ENCODE peak calls at places on chromosomes 16 and 17, in five cellular contexts. O is transverse colon, C is neural progenitor cell, Z is left ventricle myocardium inferior, D is cardiac muscle cell. K is an unnamed sample. For H3K4me1, the result is how much of the 10 kb centered on the place peaks cover.

GRCh38 chr17:58677204-58677880 is 14.5 kb downstream of the TEX14 start:
- DNase-seq in C (no peak), D (peak), Z (no peak), O (no peak), K (no peak)

GRCh38 chr17:76145231-76146052 is 4.4 kb upstream of the FOXJ1 start:
- DNase-seq in O (peak), C (no peak), Z (no peak), D (no peak), K (peak)

GRCh38 chr16:70375636-70376611 is 29.2 kb downstream of the DDX19A start:
- DNase-seq in C (no peak), O (no peak), D (no peak), Z (no peak), K (no peak)

GRCh38 chr16:69820926-69821541 is 58.9 kb downstream of the WWP2 start:
- DNase-seq in C (no peak), O (no peak), Z (no peak), D (peak), K (no peak)

GRCh38 chr16:68272501-68273209 is 8.3 kb downstream of the SLC7A6 start:
- DNase-seq in Z (no peak), O (peak), D (no peak), C (no peak), K (peak)

GRCh38 chr17:77365584-77366186 is 224.9 kb downstream of the SEC14L1 start:
- DNase-seq in O (peak), Z (peak), D (peak), C (no peak), K (peak)

GRCh38 chr16:66617010-66617434 is 12.5 kb downstream of the CMTM3 start:
- DNase-seq in Z (no peak), C (no peak), D (peak), O (no peak), K (no peak)

GRCh38 chr16:64363039-64363438 is 758.8 kb downstream of the CDH11 start:
- DNase-seq in Z (no peak), O (no peak), C (no peak), D (peak), K (no peak)

GRCh38 chr16:3716831-3717234 is 491 bp downstream of the TRAP1 start:
- DNase-seq in D (peak), C (peak), Z (no peak), O (peak), K (peak)

GRCh38 chr17:10119203-10120112 is 78.9 kb downstream of the GAS7 start:
- DNase-seq in D (no peak), O (peak), C (no peak), Z (peak), K (peak)

GRCh38 chr17:47883589-47884426 is 12.2 kb upstream of the SP2 start:
- DNase-seq in Z (no peak), C (no peak), O (peak), D (no peak), K (no peak)

GRCh38 chr16:49158029-49158642 is 123.5 kb downstream of the CBLN1 start:
- DNase-seq in Z (peak), O (peak), C (peak), D (no peak), K (no peak)

GRCh38 chr16:8571061-8571596 is 19.2 kb downstream of the TMEM114 start:
- DNase-seq in O (no peak), C (peak), D (peak), Z (no peak), K (no peak)

GRCh38 chr16:17369441-17369951 is 101.3 kb downstream of the XYLT1 start:
- DNase-seq in C (no peak), D (peak), O (peak), Z (peak), K (peak)

GRCh38 chr16:15996432-15997109 is 47.2 kb downstream of the ABCC1 start:
- DNase-seq in O (no peak), D (peak), Z (no peak), C (no peak), K (no peak)

GRCh38 chr17:71975998-71976649 is 144.7 kb upstream of the SOX9 start:
- DNase-seq in Z (peak), D (peak), O (peak), C (peak), K (no peak)

GRCh38 chr16:3938843-3939624 is 58.5 kb upstream of the CREBBP start:
- DNase-seq in D (peak), Z (peak), O (peak), C (peak), K (peak)

GRCh38 chr17:49361129-49361901 is 735 bp downstream of the ZNF652 start:
- DNase-seq in Z (peak), O (peak), C (no peak), D (peak), K (peak)

GRCh38 chr16:27429330-27429871 is 27.4 kb downstream of the IL21R start:
- DNase-seq in Z (no peak), O (no peak), D (no peak), C (no peak), K (no peak)

GRCh38 chr16:9192746-9193145 is 101.3 kb downstream of the HAPSTR1 start:
- DNase-seq in Z (no peak), O (no peak), D (no peak), C (no peak), K (no peak)

GRCh38 chr17:58837699-58838098 is 82.0 kb downstream of the PPM1E start:
- DNase-seq in D (no peak), O (no peak), C (no peak), Z (no peak), K (no peak)

GRCh38 chr16:48206594-48207242 is 37.4 kb upstream of the LONP2 start:
- DNase-seq in Z (no peak), C (no peak), D (peak), O (no peak), K (no peak)

GRCh38 chr17:49443862-49444261 is 29.2 kb upstream of the PHB1 start:
- DNase-seq in O (no peak), D (peak), Z (no peak), C (no peak), K (no peak)

GRCh38 chr17:2853111-2853721 is 57.0 kb downstream of the RAP1GAP2 start:
- DNase-seq in D (peak), Z (peak), O (peak), C (peak), K (peak)

GRCh38 chr17:30372755-30373154 is 6.0 kb upstream of the CPD start:
- DNase-seq in O (no peak), Z (no peak), C (no peak), D (no peak), K (no peak)

GRCh38 chr17:4900231-4901107 is 1.1 kb downstream of the C17orf107 start:
- DNase-seq in O (peak), D (no peak), Z (no peak), C (peak), K (peak)

GRCh38 chr16:55255890-55256289 is 68.1 kb upstream of the IRX6 start:
- DNase-seq in D (no peak), C (no peak), O (no peak), Z (no peak), K (no peak)

GRCh38 chr16:80875616-80876015 is 71.2 kb upstream of the CDYL2 start:
- DNase-seq in Z (no peak), O (no peak), C (no peak), D (peak), K (no peak)

GRCh38 chr16:8998114-8998513 is 34.4 kb upstream of the USP7 start:
- DNase-seq in Z (no peak), O (no peak), D (peak), C (no peak), K (no peak)

GRCh38 chr17:28528329-28529011 is 22.3 kb downstream of the FOXN1 start:
- DNase-seq in O (peak), C (peak), Z (no peak), D (no peak), K (no peak)

GRCh38 chr16:66478733-66479511 is 51.8 kb downstream of the BEAN1 start:
- DNase-seq in C (peak), O (peak), D (peak), Z (peak), K (peak)

GRCh38 chr16:75005697-75006096 is 6.9 kb downstream of the ZNRF1 start:
- DNase-seq in Z (no peak), O (no peak), D (no peak), C (no peak), K (no peak)

GRCh38 chr17:76887809-76888208 is 19.6 kb downstream of the MGAT5B start:
- DNase-seq in O (no peak), Z (no peak), D (peak), C (no peak), K (no peak)

DNA sequence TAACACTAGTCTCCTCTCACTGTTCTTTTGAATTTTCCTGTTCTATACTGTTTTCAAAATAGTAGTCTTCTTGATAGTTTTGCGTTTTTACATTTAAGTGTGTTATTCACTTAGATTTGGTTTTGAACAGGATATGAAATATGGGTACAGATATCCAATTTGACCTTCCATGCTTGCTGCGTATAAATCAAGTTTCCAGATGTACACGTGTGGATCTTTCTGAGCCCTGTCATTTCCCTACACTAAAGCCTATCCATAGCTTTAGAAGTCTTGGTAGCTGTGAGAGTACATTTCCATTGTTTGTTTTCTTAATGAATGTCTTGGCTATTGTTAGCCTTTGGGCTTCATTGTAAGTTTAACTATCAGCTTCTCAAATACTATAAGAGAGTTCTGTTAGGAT is 20.4 kb downstream of the CYLD start:
- DNase-seq in Z (no peak), O (no peak), C (no peak), D (no peak), K (no peak)
- H3K4me1 ChIP-seq in Z (under half), O (under half), C (under half), D (under half), K (half or more)

DNA sequence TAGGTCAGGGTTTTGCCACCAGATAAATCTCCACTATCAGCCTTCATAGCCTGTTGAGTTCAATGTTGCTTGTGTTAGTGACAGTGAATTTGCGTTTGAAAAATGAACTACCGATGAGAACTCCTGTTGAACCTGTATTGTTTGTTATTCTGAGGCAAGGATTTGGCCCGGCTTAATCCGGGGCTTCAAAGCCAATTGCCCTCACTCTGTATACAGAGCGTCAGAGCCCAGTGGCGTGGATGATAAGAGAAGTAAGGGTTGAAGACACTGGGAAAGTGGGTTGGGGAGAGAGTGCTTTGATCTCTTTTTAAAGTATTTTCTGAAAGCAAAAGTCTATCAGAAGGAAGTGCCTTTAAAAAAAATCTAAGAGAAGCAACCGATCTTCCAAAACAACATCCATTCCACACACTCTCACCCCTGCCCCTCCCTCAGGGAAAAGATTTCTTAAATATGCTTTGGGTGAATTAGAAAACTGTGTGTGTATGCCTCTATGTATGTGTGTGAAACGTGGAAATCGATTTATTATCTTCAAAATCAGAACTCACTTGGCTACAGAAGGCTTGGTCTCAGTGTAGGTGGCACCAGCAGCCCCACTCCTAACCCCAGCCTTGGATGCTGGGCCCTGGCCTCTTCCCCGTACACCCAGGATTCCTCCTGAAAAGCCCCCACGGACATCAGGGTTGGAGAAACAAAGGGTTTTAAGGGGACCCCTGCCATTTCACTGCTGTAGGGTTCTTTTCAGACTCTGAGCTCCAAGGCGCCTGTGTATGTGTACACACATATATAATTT is 8.8 kb downstream of the TBX4 start:
- DNase-seq in O (no peak), C (peak), Z (no peak), D (no peak), K (no peak)
- H3K4me1 ChIP-seq in O (under half), C (under half), Z (under half), D (under half), K (under half)

DNA sequence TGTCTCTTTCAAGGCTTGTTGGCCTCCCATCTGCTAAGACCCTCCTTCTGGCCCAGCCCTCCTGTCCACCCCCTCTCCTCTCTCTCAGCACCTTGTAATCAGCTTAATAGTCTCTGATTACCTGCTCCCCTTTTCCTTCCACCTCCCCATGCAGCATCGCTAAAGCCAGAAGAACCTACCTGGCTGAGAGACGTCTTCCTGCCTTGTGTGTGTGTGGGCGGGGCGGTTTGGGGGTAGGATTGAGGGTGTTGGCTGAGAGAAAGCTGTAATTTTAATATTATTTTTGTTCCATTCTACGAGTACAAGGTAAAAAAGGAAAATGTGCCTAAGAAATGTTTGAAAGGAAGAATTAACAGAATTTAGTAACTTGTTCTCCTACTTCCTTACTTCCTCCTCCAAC is 3.4 kb downstream of the DNAH9 start:
- DNase-seq in Z (no peak), C (no peak), D (no peak), O (no peak), K (no peak)
- H3K4me1 ChIP-seq in Z (under half), C (under half), D (under half), O (under half), K (under half)

GRCh38 chr17:38450699-38451029 is 22.4 kb downstream of the ARHGAP23 start:
- DNase-seq in D (no peak), O (no peak), C (no peak), Z (no peak), K (no peak)

GRCh38 chr17:38451030-38451839 is 23.0 kb downstream of the ARHGAP23 start:
- DNase-seq in Z (peak), C (peak), O (no peak), D (peak), K (no peak)

GRCh38 chr17:38452719-38453118 is 24.5 kb downstream of the ARHGAP23 start:
- DNase-seq in O (no peak), C (no peak), D (no peak), Z (no peak), K (no peak)

GRCh38 chr17:38453951-38454421 is 25.7 kb downstream of the ARHGAP23 start:
- DNase-seq in Z (no peak), D (peak), O (no peak), C (peak), K (no peak)

DNA sequence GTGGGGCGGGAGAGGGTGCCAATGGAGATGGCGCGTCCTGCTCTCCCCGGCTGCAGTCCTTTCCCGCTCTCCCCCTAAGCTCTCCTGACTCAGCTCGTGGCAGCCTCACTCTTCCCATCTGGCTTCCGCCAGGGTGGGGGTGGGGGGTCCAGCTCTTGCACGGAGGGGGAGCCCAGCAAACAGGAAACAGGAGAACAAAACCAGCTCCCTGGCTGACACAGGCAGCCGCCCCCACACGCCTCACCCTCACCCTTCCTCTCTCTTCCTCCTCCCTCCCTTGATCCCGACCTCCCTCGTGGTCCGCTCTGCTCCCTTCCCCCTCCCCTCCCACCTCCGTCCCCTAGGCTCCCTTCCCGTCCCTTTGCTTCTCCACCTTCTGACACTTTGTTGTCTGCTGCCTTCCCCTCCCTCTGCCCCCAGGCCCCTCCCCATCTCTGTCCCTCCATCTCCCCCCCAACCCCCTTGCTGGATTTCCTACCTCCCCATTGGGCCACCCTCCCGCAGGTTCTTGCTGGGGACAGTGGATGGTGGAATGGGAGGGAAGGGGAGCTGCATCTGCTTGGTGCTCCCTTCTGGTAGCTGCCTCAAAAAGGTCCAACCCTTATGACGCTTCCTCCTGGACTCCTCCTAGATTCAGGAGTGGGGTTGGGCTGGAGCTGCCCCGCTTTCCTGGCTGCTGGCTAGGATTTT is 23.7 kb downstream of the ARHGAP23 start:
- DNase-seq in C (peak), Z (no peak), D (peak), O (no peak), K (no peak)
- H3K4me1 ChIP-seq in C (half or more), Z (half or more), D (under half), O (under half), K (under half)

GRCh38 chr16:29315046-29315445 is 91.5 kb downstream of the NPIPB11 start:
- DNase-seq in C (no peak), Z (no peak), O (no peak), D (no peak), K (no peak)
- H3K4me1 ChIP-seq in C (under half), Z (under half), O (under half), D (under half), K (under half)

DNA sequence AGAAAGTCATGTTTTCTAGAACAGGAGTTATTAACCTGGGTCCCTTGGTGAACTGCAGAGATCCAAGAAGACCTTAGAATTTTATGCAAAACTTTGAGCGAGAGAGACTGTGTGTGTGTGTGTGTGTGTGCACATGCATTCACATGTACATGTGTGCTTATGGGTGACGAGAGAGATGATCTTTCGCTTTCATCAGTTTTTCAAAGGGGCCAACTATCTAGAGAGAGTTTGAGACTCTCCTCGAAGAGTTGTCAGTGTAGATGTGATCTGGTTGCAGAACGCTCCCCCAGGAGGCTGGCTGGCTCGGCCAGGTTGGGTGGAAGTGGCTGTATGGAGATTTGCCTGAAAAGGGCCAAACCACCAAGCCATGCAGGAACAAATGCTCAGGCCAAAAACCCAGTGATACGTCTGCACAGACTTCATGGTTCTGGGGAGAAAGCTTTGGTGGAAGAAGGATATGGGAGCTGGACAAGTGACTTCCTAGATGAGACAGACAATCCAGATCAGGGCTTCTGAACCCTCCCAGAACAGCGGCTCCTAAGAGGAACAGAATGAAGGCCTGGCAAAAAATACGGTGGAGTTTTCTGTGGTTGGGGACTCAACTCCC is 6.1 kb downstream of the PIK3R5 start:
- DNase-seq in O (no peak), D (no peak), Z (no peak), C (no peak), K (no peak)
- H3K4me1 ChIP-seq in O (under half), D (under half), Z (under half), C (under half), K (half or more)

GRCh38 chr17:46071796-46072195 is 72.7 kb downstream of the STH start:
- DNase-seq in Z (no peak), C (peak), D (no peak), O (no peak), K (no peak)
- H3K4me1 ChIP-seq in Z (under half), C (under half), D (under half), O (under half), K (under half)

GRCh38 chr17:79842136-79842655 is 3.0 kb upstream of the CBX4 start:
- DNase-seq in O (no peak), Z (no peak), D (no peak), C (peak), K (no peak)
- H3K4me1 ChIP-seq in O (half or more), Z (half or more), D (under half), C (under half), K (under half)

K was measured in CD8-positive, alpha-beta memory T cell.